ENCODE peak calls at places on chromosome 3, in four cellular contexts. One of them, this sample, is unnamed. For H3K4me1, the result is how much of the 10 kb centered on the place peaks cover.

GRCh38 chr3:185250247-185250646 is 3.6 kb downstream of the EHHADH start:
- DNase-seq in tibial artery: no peak
- DNase-seq in stomach: no peak
- DNase-seq in left ventricle myocardium inferior: no peak
- DNase-seq in this sample: no peak

GRCh38 chr3:150271578-150271930 is 136.5 kb upstream of the TSC22D2 start:
- DNase-seq in tibial artery: no peak
- DNase-seq in stomach: no peak
- DNase-seq in left ventricle myocardium inferior: no peak
- DNase-seq in this sample: no peak

GRCh38 chr3:126913524-126913923 is 69.4 kb upstream of the PLXNA1 start:
- DNase-seq in tibial artery: no peak
- DNase-seq in stomach: no peak
- DNase-seq in left ventricle myocardium inferior: no peak
- DNase-seq in this sample: no peak

GRCh38 chr3:149245738-149246451 is 24.3 kb upstream of the CP start:
- DNase-seq in tibial artery: no peak
- DNase-seq in stomach: no peak
- DNase-seq in left ventricle myocardium inferior: no peak
- DNase-seq in this sample: no peak

GRCh38 chr3:146250449-146251382 is at the start of gene PLSCR4:
- DNase-seq in tibial artery: peak
- DNase-seq in stomach: peak
- DNase-seq in left ventricle myocardium inferior: peak
- DNase-seq in this sample: peak

GRCh38 chr3:197942956-197943556 is 6.9 kb upstream of the RPL35A start:
- DNase-seq in tibial artery: no peak
- DNase-seq in stomach: no peak
- DNase-seq in left ventricle myocardium inferior: no peak
- DNase-seq in this sample: no peak

GRCh38 chr3:110198717-110199587 is 861.6 kb upstream of the DPPA4 start:
- DNase-seq in tibial artery: peak
- DNase-seq in stomach: no peak
- DNase-seq in left ventricle myocardium inferior: no peak
- DNase-seq in this sample: no peak

GRCh38 chr3:17110665-17111396 is 226.1 kb downstream of the PLCL2 start:
- DNase-seq in tibial artery: no peak
- DNase-seq in stomach: no peak
- DNase-seq in left ventricle myocardium inferior: no peak
- DNase-seq in this sample: no peak

GRCh38 chr3:134857356-134857755 is 62.3 kb downstream of the EPHB1 start:
- DNase-seq in tibial artery: no peak
- DNase-seq in stomach: no peak
- DNase-seq in left ventricle myocardium inferior: no peak
- DNase-seq in this sample: no peak

DNA sequence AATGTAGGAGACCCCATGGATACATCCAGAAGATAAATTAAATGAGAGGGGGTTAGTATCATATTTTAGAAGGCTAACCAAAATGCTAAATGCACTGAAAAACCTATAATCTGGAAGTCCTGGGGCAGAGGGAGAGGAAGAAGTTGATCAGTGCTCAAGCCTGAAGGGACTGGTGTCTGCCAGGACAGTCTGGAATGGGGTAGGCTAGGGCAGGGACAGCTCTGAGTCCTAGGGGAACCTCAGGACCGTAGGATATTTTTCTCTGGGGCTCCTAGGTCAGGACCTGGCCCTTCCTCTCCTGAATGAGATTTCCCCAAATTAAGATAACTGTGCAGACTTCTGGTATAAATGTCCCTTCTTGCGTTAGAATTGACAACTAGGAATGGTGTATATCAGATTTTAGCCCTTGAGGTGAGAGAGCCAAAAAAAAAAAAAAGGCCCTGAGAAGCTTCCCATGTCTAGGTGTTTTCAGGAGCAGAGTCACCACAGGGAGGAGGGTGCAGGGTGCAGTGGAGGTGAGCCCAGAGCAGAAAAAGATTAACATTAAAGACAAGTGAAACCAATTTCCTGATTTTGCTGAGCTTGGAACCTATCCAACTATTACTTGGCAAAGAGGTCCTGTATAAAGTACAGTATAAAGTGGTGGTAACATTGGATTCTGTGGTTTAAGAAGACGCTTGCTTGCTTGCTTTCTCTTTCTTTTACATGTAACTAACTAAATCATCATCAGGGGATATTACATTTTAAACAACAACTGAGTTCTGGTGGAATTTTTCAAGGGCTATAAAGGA is 63.5 kb downstream of the HACD2 start:
- DNase-seq in tibial artery: no peak
- DNase-seq in stomach: no peak
- DNase-seq in left ventricle myocardium inferior: no peak
- DNase-seq in this sample: no peak
- H3K4me1 ChIP-seq in tibial artery: under half
- H3K4me1 ChIP-seq in stomach: under half
- H3K4me1 ChIP-seq in left ventricle myocardium inferior: under half
- H3K4me1 ChIP-seq in this sample: under half

DNA sequence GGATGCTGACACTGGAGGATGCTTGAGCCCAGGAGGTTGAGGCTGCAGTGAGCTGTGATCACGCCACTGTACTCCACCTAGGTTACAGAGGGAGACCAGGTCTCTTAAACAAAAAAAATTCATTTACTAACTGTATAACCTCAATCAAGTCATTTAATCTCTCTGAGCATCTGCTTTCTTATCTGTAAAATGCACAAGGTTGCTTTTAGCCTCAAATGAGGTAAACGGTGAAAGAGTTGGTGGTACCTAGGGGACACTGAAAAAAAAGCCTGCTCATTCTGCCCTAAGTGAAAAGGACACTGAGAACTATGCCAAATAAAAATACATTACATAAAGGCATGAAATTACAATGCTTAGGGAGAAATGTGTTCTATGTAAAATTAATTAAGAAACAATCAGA is 3.4 kb downstream of the PP2D1 start:
- DNase-seq in tibial artery: no peak
- DNase-seq in stomach: no peak
- DNase-seq in left ventricle myocardium inferior: no peak
- DNase-seq in this sample: no peak
- TF ChIP-seq CTCF in tibial artery: no peak
- TF ChIP-seq CTCF in stomach: no peak
- TF ChIP-seq CTCF in left ventricle myocardium inferior: no peak
- TF ChIP-seq CTCF in this sample: no peak

GRCh38 chr3:101848754-101849713 is at the start of gene NFKBIZ:
- DNase-seq in tibial artery: peak
- DNase-seq in stomach: peak
- DNase-seq in left ventricle myocardium inferior: peak
- DNase-seq in this sample: peak

GRCh38 chr3:101851833-101852232 is 2.5 kb downstream of the NFKBIZ start:
- DNase-seq in tibial artery: no peak
- DNase-seq in stomach: no peak
- DNase-seq in left ventricle myocardium inferior: no peak
- DNase-seq in this sample: no peak

GRCh38 chr3:101849714-101850326 is 506 bp downstream of the NFKBIZ start:
- DNase-seq in tibial artery: peak
- DNase-seq in stomach: peak
- DNase-seq in left ventricle myocardium inferior: peak
- DNase-seq in this sample: no peak

GRCh38 chr3:101851072-101851471 is 1.8 kb downstream of the NFKBIZ start:
- DNase-seq in tibial artery: no peak
- DNase-seq in stomach: no peak
- DNase-seq in left ventricle myocardium inferior: no peak
- DNase-seq in this sample: no peak

GRCh38 chr3:101850327-101851048 is 1.2 kb downstream of the NFKBIZ start:
- DNase-seq in tibial artery: no peak
- DNase-seq in stomach: no peak
- DNase-seq in left ventricle myocardium inferior: no peak
- DNase-seq in this sample: no peak
- H3K4me1 ChIP-seq in tibial artery: under half
- H3K4me1 ChIP-seq in stomach: under half
- H3K4me1 ChIP-seq in left ventricle myocardium inferior: half or more
- H3K4me1 ChIP-seq in this sample: under half

GRCh38 chr3:55885721-55886120 is 398.6 kb upstream of the WNT5A start:
- DNase-seq in tibial artery: no peak
- DNase-seq in stomach: no peak
- DNase-seq in left ventricle myocardium inferior: no peak
- DNase-seq in this sample: no peak
- TF ChIP-seq CTCF in tibial artery: no peak
- TF ChIP-seq CTCF in stomach: no peak
- TF ChIP-seq CTCF in left ventricle myocardium inferior: no peak
- TF ChIP-seq CTCF in this sample: no peak

GRCh38 chr3:188385295-188385694 is 231.3 kb downstream of the LPP start:
- DNase-seq in tibial artery: no peak
- DNase-seq in stomach: no peak
- DNase-seq in left ventricle myocardium inferior: no peak
- DNase-seq in this sample: no peak

GRCh38 chr3:188387921-188388320 is 234.0 kb downstream of the LPP start:
- DNase-seq in tibial artery: no peak
- DNase-seq in stomach: no peak
- DNase-seq in left ventricle myocardium inferior: no peak
- DNase-seq in this sample: no peak

GRCh38 chr3:188380722-188381121 is 226.8 kb downstream of the LPP start:
- DNase-seq in tibial artery: no peak
- DNase-seq in stomach: no peak
- DNase-seq in left ventricle myocardium inferior: no peak
- DNase-seq in this sample: no peak

GRCh38 chr3:188380252-188380651 is 226.3 kb downstream of the LPP start:
- DNase-seq in tibial artery: no peak
- DNase-seq in stomach: no peak
- DNase-seq in left ventricle myocardium inferior: no peak
- DNase-seq in this sample: no peak

GRCh38 chr3:188383763-188384162 is 229.8 kb downstream of the LPP start:
- DNase-seq in tibial artery: no peak
- DNase-seq in stomach: no peak
- DNase-seq in left ventricle myocardium inferior: no peak
- DNase-seq in this sample: no peak
- H3K4me1 ChIP-seq in tibial artery: under half
- H3K4me1 ChIP-seq in stomach: under half
- H3K4me1 ChIP-seq in left ventricle myocardium inferior: under half
- H3K4me1 ChIP-seq in this sample: under half

DNA sequence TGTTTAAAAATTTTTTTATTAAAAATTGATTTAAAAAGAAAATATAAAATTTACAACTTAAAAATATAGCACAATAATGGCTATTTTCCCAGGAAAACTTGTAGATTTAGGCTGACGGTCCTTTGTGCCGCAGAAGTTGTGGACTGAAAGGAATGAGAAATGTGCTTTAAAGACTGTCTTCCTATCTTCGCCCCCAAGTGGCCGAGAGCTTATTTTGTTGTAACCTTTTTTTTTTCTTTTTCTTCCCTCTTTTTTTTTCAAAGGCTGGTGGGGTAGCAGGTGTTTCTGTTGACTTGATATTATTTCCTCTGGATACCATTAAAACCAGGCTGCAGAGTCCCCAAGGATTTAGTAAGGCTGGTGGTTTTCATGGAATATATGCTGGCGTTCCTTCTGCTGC is 15.5 kb downstream of the SLC25A26 start:
- DNase-seq in tibial artery: no peak
- DNase-seq in stomach: no peak
- DNase-seq in left ventricle myocardium inferior: no peak
- DNase-seq in this sample: no peak
- TF ChIP-seq CTCF in tibial artery: no peak
- TF ChIP-seq CTCF in stomach: no peak
- TF ChIP-seq CTCF in left ventricle myocardium inferior: no peak
- TF ChIP-seq CTCF in this sample: no peak

GRCh38 chr3:99960123-99960878 is 142.6 kb downstream of the CMSS1 start:
- DNase-seq in tibial artery: no peak
- DNase-seq in stomach: no peak
- DNase-seq in left ventricle myocardium inferior: no peak
- DNase-seq in this sample: no peak
- H3K4me1 ChIP-seq in tibial artery: under half
- H3K4me1 ChIP-seq in stomach: under half
- H3K4me1 ChIP-seq in left ventricle myocardium inferior: half or more
- H3K4me1 ChIP-seq in this sample: under half

GRCh38 chr3:172454180-172454579 is 5.9 kb upstream of the GHSR start:
- DNase-seq in tibial artery: no peak
- DNase-seq in stomach: no peak
- DNase-seq in left ventricle myocardium inferior: no peak
- DNase-seq in this sample: no peak

GRCh38 chr3:172446198-172446597 is 2.1 kb downstream of the GHSR start:
- DNase-seq in tibial artery: no peak
- DNase-seq in stomach: no peak
- DNase-seq in left ventricle myocardium inferior: no peak
- DNase-seq in this sample: no peak

GRCh38 chr3:172447611-172448579 is at the start of gene GHSR:
- DNase-seq in tibial artery: no peak
- DNase-seq in stomach: no peak
- DNase-seq in left ventricle myocardium inferior: no peak
- DNase-seq in this sample: no peak

GRCh38 chr3:172448661-172449467 is 608 bp upstream of the GHSR start:
- DNase-seq in tibial artery: no peak
- DNase-seq in stomach: no peak
- DNase-seq in left ventricle myocardium inferior: no peak
- DNase-seq in this sample: no peak

GRCh38 chr3:172449468-172450149 is 1.4 kb upstream of the GHSR start:
- DNase-seq in tibial artery: no peak
- DNase-seq in stomach: no peak
- DNase-seq in left ventricle myocardium inferior: no peak
- DNase-seq in this sample: no peak
- TF ChIP-seq CTCF in tibial artery: no peak
- TF ChIP-seq CTCF in stomach: no peak
- TF ChIP-seq CTCF in left ventricle myocardium inferior: no peak
- TF ChIP-seq CTCF in this sample: no peak